ENCODE peak calls at places on chromosomes 3 and 15, in seven cellular contexts. One of them, this sample, is unnamed.
A peak's percentile ranks its signal among the peaks of the same experiment; 100 is the strongest.

GRCh38 chr15:91559066-91559465 is 294.4 kb upstream of the SLCO3A1 start:
- DNase-seq in sigmoid colon: no peak
- DNase-seq in hepatocyte: no peak
- DNase-seq in body of pancreas: no peak
- DNase-seq in epithelial cell of prostate: no peak
- DNase-seq in heart right ventricle: no peak
- DNase-seq in MM.1S: no peak
- DNase-seq in this sample: no peak

GRCh38 chr3:41274944-41275668 is 75.8 kb downstream of the CTNNB1 start:
- DNase-seq in sigmoid colon: no peak
- DNase-seq in hepatocyte: peak; percentile 67
- DNase-seq in body of pancreas: no peak
- DNase-seq in epithelial cell of prostate: peak; percentile 1
- DNase-seq in heart right ventricle: no peak
- DNase-seq in MM.1S: no peak
- DNase-seq in this sample: no peak

GRCh38 chr15:40115670-40116093 is 7.0 kb upstream of the BMF start:
- DNase-seq in sigmoid colon: no peak
- DNase-seq in hepatocyte: no peak
- DNase-seq in body of pancreas: peak; percentile 89
- DNase-seq in epithelial cell of prostate: no peak
- DNase-seq in heart right ventricle: peak; percentile 48
- DNase-seq in MM.1S: peak; percentile 89
- DNase-seq in this sample: no peak

GRCh38 chr3:195697582-195698324 is 23.0 kb upstream of the MUC20 start:
- DNase-seq in sigmoid colon: no peak
- DNase-seq in hepatocyte: no peak
- DNase-seq in body of pancreas: no peak
- DNase-seq in epithelial cell of prostate: peak; percentile 59
- DNase-seq in heart right ventricle: no peak
- DNase-seq in MM.1S: peak; percentile 5
- DNase-seq in this sample: peak; percentile 81

GRCh38 chr15:70854669-70854976 is 666 bp upstream of the LARP6 start:
- DNase-seq in sigmoid colon: no peak
- DNase-seq in hepatocyte: no peak
- DNase-seq in body of pancreas: no peak
- DNase-seq in epithelial cell of prostate: no peak
- DNase-seq in heart right ventricle: no peak
- DNase-seq in MM.1S: no peak
- DNase-seq in this sample: peak; percentile 39

GRCh38 chr3:66817946-66818557 is 180.1 kb upstream of the KBTBD8 start:
- DNase-seq in sigmoid colon: no peak
- DNase-seq in hepatocyte: no peak
- DNase-seq in body of pancreas: peak; percentile 30
- DNase-seq in epithelial cell of prostate: no peak
- DNase-seq in heart right ventricle: peak; percentile 15
- DNase-seq in MM.1S: no peak
- DNase-seq in this sample: no peak

GRCh38 chr15:74336061-74337005 is 31.1 kb downstream of the CYP11A1 start:
- DNase-seq in sigmoid colon: peak; percentile 39
- DNase-seq in hepatocyte: no peak
- DNase-seq in body of pancreas: no peak
- DNase-seq in epithelial cell of prostate: no peak
- DNase-seq in heart right ventricle: no peak
- DNase-seq in MM.1S: no peak
- DNase-seq in this sample: no peak

GRCh38 chr15:33963831-33964664 is 4.2 kb upstream of the CHRM5 start:
- DNase-seq in sigmoid colon: no peak
- DNase-seq in hepatocyte: peak; percentile 35
- DNase-seq in body of pancreas: no peak
- DNase-seq in epithelial cell of prostate: no peak
- DNase-seq in heart right ventricle: no peak
- DNase-seq in MM.1S: peak; percentile 41
- DNase-seq in this sample: peak; percentile 34

GRCh38 chr3:162525052-162525451 is 1028.4 kb downstream of the OTOL1 start:
- DNase-seq in sigmoid colon: peak; percentile 67
- DNase-seq in hepatocyte: peak; percentile 55
- DNase-seq in body of pancreas: no peak
- DNase-seq in epithelial cell of prostate: no peak
- DNase-seq in heart right ventricle: no peak
- DNase-seq in MM.1S: no peak
- DNase-seq in this sample: peak; percentile 1

GRCh38 chr3:30894521-30895289 is at the start of gene GADL1:
- DNase-seq in sigmoid colon: peak; percentile 65
- DNase-seq in hepatocyte: peak; percentile 60
- DNase-seq in body of pancreas: peak; percentile 31
- DNase-seq in epithelial cell of prostate: no peak
- DNase-seq in heart right ventricle: peak; percentile 34
- DNase-seq in MM.1S: no peak
- DNase-seq in this sample: peak; percentile 8

GRCh38 chr15:46732060-46732459 is 985.2 kb upstream of the SEMA6D start:
- DNase-seq in sigmoid colon: no peak
- DNase-seq in hepatocyte: no peak
- DNase-seq in body of pancreas: no peak
- DNase-seq in epithelial cell of prostate: no peak
- DNase-seq in heart right ventricle: no peak
- DNase-seq in MM.1S: peak; percentile 18
- DNase-seq in this sample: no peak

GRCh38 chr3:42640771-42641370 is 12.6 kb upstream of the ZBTB47 start:
- DNase-seq in sigmoid colon: no peak
- DNase-seq in hepatocyte: no peak
- DNase-seq in body of pancreas: no peak
- DNase-seq in epithelial cell of prostate: no peak
- DNase-seq in heart right ventricle: no peak
- DNase-seq in MM.1S: no peak
- DNase-seq in this sample: no peak

GRCh38 chr3:28151207-28151550 is 90.2 kb upstream of the CMC1 start:
- DNase-seq in sigmoid colon: no peak
- DNase-seq in hepatocyte: no peak
- DNase-seq in body of pancreas: no peak
- DNase-seq in epithelial cell of prostate: no peak
- DNase-seq in heart right ventricle: no peak
- DNase-seq in MM.1S: no peak
- DNase-seq in this sample: no peak

GRCh38 chr15:89673162-89673506 is 6.0 kb downstream of the PLIN1 start:
- DNase-seq in sigmoid colon: no peak
- DNase-seq in hepatocyte: no peak
- DNase-seq in body of pancreas: no peak
- DNase-seq in epithelial cell of prostate: no peak
- DNase-seq in heart right ventricle: no peak
- DNase-seq in MM.1S: peak; percentile 34
- DNase-seq in this sample: no peak

GRCh38 chr15:100111103-100112060 is 230.4 kb downstream of the ADAMTS17 start:
- DNase-seq in sigmoid colon: peak; percentile 80
- DNase-seq in hepatocyte: peak; percentile 80
- DNase-seq in body of pancreas: peak; percentile 81
- DNase-seq in epithelial cell of prostate: no peak
- DNase-seq in heart right ventricle: peak; percentile 69
- DNase-seq in MM.1S: no peak
- DNase-seq in this sample: peak; percentile 87

GRCh38 chr15:59349715-59350420 is 22.8 kb downstream of the MYO1E start:
- DNase-seq in sigmoid colon: no peak
- DNase-seq in hepatocyte: peak; percentile 76
- DNase-seq in body of pancreas: no peak
- DNase-seq in epithelial cell of prostate: peak; percentile 94
- DNase-seq in heart right ventricle: no peak
- DNase-seq in MM.1S: no peak
- DNase-seq in this sample: peak; percentile 96

GRCh38 chr3:172617013-172617706 is 93.7 kb downstream of the NCEH1 start:
- DNase-seq in sigmoid colon: no peak
- DNase-seq in hepatocyte: no peak
- DNase-seq in body of pancreas: no peak
- DNase-seq in epithelial cell of prostate: no peak
- DNase-seq in heart right ventricle: no peak
- DNase-seq in MM.1S: no peak
- DNase-seq in this sample: no peak

GRCh38 chr3:4407941-4408340 is 59.1 kb downstream of the SUMF1 start:
- DNase-seq in sigmoid colon: no peak
- DNase-seq in hepatocyte: no peak
- DNase-seq in body of pancreas: no peak
- DNase-seq in epithelial cell of prostate: no peak
- DNase-seq in heart right ventricle: no peak
- DNase-seq in MM.1S: no peak
- DNase-seq in this sample: no peak

GRCh38 chr15:87369269-87369668 is 887.3 kb downstream of the NTRK3 start:
- DNase-seq in sigmoid colon: no peak
- DNase-seq in hepatocyte: no peak
- DNase-seq in body of pancreas: no peak
- DNase-seq in epithelial cell of prostate: no peak
- DNase-seq in heart right ventricle: no peak
- DNase-seq in MM.1S: no peak
- DNase-seq in this sample: peak; percentile 67

GRCh38 chr3:194561306-194561974 is 71.8 kb downstream of the TMEM44 start:
- DNase-seq in sigmoid colon: no peak
- DNase-seq in hepatocyte: no peak
- DNase-seq in body of pancreas: no peak
- DNase-seq in epithelial cell of prostate: peak; percentile 71
- DNase-seq in heart right ventricle: no peak
- DNase-seq in MM.1S: no peak
- DNase-seq in this sample: no peak

GRCh38 chr15:82595766-82596165 is 51.4 kb downstream of the CPEB1 start:
- DNase-seq in sigmoid colon: no peak
- DNase-seq in hepatocyte: no peak
- DNase-seq in body of pancreas: no peak
- DNase-seq in epithelial cell of prostate: no peak
- DNase-seq in heart right ventricle: no peak
- DNase-seq in MM.1S: no peak
- DNase-seq in this sample: no peak
- H3K27ac ChIP-seq in sigmoid colon: no peak overlapping the region
- H3K27ac ChIP-seq in hepatocyte: no peak overlapping the region
- H3K27ac ChIP-seq in body of pancreas: no peak overlapping the region
- H3K27ac ChIP-seq in epithelial cell of prostate: no peak overlapping the region
- H3K27ac ChIP-seq in heart right ventricle: no peak overlapping the region
- H3K27ac ChIP-seq in MM.1S: no peak overlapping the region
- H3K27ac ChIP-seq in this sample: no peak overlapping the region

GRCh38 chr3:123412076-123412475 is 36.8 kb downstream of the ADCY5 start:
- DNase-seq in sigmoid colon: no peak
- DNase-seq in hepatocyte: no peak
- DNase-seq in body of pancreas: no peak
- DNase-seq in epithelial cell of prostate: no peak
- DNase-seq in heart right ventricle: no peak
- DNase-seq in MM.1S: no peak
- DNase-seq in this sample: no peak
- H3K27ac ChIP-seq in sigmoid colon: peak overlapping the region; percentile 87
- H3K27ac ChIP-seq in hepatocyte: peak overlapping the region; percentile 87
- H3K27ac ChIP-seq in body of pancreas: no peak overlapping the region
- H3K27ac ChIP-seq in epithelial cell of prostate: no peak overlapping the region
- H3K27ac ChIP-seq in heart right ventricle: peak overlapping the region; percentile 79
- H3K27ac ChIP-seq in MM.1S: no peak overlapping the region
- H3K27ac ChIP-seq in this sample: no peak overlapping the region

GRCh38 chr3:140756240-140757016 is 78.6 kb downstream of the TRIM42 start:
- DNase-seq in sigmoid colon: no peak
- DNase-seq in hepatocyte: no peak
- DNase-seq in body of pancreas: no peak
- DNase-seq in epithelial cell of prostate: no peak
- DNase-seq in heart right ventricle: no peak
- DNase-seq in MM.1S: peak; percentile 81
- DNase-seq in this sample: no peak
- H3K27ac ChIP-seq in sigmoid colon: no peak overlapping the region
- H3K27ac ChIP-seq in hepatocyte: no peak overlapping the region
- H3K27ac ChIP-seq in body of pancreas: no peak overlapping the region
- H3K27ac ChIP-seq in epithelial cell of prostate: no peak overlapping the region
- H3K27ac ChIP-seq in heart right ventricle: no peak overlapping the region
- H3K27ac ChIP-seq in MM.1S: peak overlapping the region; percentile 71
- H3K27ac ChIP-seq in this sample: no peak overlapping the region

GRCh38 chr15:67108122-67108871 is 42.9 kb downstream of the SMAD3 start:
- DNase-seq in sigmoid colon: no peak
- DNase-seq in hepatocyte: no peak
- DNase-seq in body of pancreas: no peak
- DNase-seq in epithelial cell of prostate: no peak
- DNase-seq in heart right ventricle: no peak
- DNase-seq in MM.1S: no peak
- DNase-seq in this sample: no peak

GRCh38 chr15:67109141-67110034 is 44.0 kb downstream of the SMAD3 start:
- DNase-seq in sigmoid colon: peak; percentile 86
- DNase-seq in hepatocyte: peak; percentile 64
- DNase-seq in body of pancreas: peak; percentile 60
- DNase-seq in epithelial cell of prostate: no peak
- DNase-seq in heart right ventricle: peak; percentile 72
- DNase-seq in MM.1S: no peak
- DNase-seq in this sample: no peak

GRCh38 chr15:67114046-67114445 is 48.6 kb downstream of the SMAD3 start:
- DNase-seq in sigmoid colon: no peak
- DNase-seq in hepatocyte: no peak
- DNase-seq in body of pancreas: no peak
- DNase-seq in epithelial cell of prostate: no peak
- DNase-seq in heart right ventricle: no peak
- DNase-seq in MM.1S: no peak
- DNase-seq in this sample: no peak

GRCh38 chr15:67110400-67110799 is 45.0 kb downstream of the SMAD3 start:
- DNase-seq in sigmoid colon: no peak
- DNase-seq in hepatocyte: no peak
- DNase-seq in body of pancreas: no peak
- DNase-seq in epithelial cell of prostate: no peak
- DNase-seq in heart right ventricle: no peak
- DNase-seq in MM.1S: no peak
- DNase-seq in this sample: no peak

DNA sequence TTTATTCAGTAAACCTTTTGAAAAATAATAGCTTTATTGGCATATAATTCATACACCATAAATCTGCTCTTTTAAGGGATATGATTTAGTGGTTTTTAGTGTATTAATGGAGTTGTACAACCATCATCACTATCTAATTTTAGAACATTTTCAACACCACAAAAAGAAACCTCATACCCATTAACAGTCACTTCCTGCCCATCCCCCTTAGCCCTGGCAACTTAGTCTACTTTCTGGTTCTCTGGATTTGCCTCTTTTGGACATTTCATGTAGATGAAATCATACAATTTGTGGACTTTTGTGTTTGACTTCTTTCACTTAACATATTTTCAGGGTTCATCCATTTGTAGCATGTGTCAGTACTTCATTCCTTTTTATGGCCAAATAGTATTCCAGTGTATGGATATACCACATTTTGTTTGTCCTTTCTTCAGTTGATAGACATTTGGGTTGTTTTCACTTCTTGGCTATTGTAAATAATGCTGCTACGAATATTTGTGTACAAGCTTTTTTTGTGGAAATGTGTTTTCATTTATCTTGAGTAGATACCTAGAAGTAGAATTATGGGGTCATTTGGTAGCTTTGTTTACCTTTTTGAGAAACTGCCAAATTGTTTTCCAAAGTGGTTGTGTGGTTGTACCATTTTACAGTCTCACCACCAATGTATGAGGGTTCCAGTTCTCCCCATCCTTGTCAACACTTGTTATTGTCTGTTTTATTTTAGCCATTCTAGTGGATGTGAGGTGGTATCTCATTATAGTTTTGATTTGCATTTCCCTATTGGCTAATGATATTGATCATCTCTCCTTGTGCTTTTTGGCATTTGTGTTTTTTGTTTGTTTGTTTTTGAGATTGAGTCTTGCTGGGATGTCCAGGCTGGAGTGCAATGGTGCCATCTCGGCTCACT is 45.8 kb downstream of the SMAD3 start:
- DNase-seq in sigmoid colon: no peak
- DNase-seq in hepatocyte: no peak
- DNase-seq in body of pancreas: no peak
- DNase-seq in epithelial cell of prostate: no peak
- DNase-seq in heart right ventricle: no peak
- DNase-seq in MM.1S: peak; percentile 59
- DNase-seq in this sample: no peak
- H3K27ac ChIP-seq in sigmoid colon: no peak overlapping the region
- H3K27ac ChIP-seq in hepatocyte: peak overlapping the region; percentile 89
- H3K27ac ChIP-seq in body of pancreas: no peak overlapping the region
- H3K27ac ChIP-seq in epithelial cell of prostate: no peak overlapping the region
- H3K27ac ChIP-seq in heart right ventricle: no peak overlapping the region
- H3K27ac ChIP-seq in MM.1S: peak overlapping the region; percentile 7
- H3K27ac ChIP-seq in this sample: no peak overlapping the region

This sample was measured in RWPE1.